ENCODE peak calls at places on chromosomes 12 and 14, in six cellular contexts. One of them, this sample, is unnamed.

GRCh38 chr12:94571556-94571955 is 78.8 kb downstream of the TMCC3 start:
- DNase-seq in amygdala: no peak
- DNase-seq in nephron progenitor cell: no peak
- DNase-seq in NCI-H1092: no peak
- DNase-seq in HFF-Myc: peak; percentile 37
- DNase-seq in NCI-H2171: no peak
- DNase-seq in this sample: no peak

GRCh38 chr12:116539905-116540482 is 19.2 kb upstream of the MAP1LC3B2 start:
- DNase-seq in HFF-Myc: no peak
- DNase-seq in amygdala: no peak
- DNase-seq in NCI-H1092: peak; percentile 10
- DNase-seq in NCI-H2171: peak; percentile 81
- DNase-seq in nephron progenitor cell: no peak
- DNase-seq in this sample: no peak

GRCh38 chr12:100794441-100795192 is at the start of gene ANO4:
- DNase-seq in HFF-Myc: no peak
- DNase-seq in amygdala: peak; percentile 52
- DNase-seq in nephron progenitor cell: peak; percentile 34
- DNase-seq in NCI-H1092: no peak
- DNase-seq in NCI-H2171: no peak
- DNase-seq in this sample: no peak

GRCh38 chr14:61512026-61512425 is 183.3 kb upstream of the HIF1A start:
- DNase-seq in HFF-Myc: no peak
- DNase-seq in NCI-H1092: no peak
- DNase-seq in nephron progenitor cell: no peak
- DNase-seq in NCI-H2171: no peak
- DNase-seq in amygdala: no peak
- DNase-seq in this sample: no peak

GRCh38 chr14:54804720-54805060 is 97.9 kb downstream of the GCH1 start:
- DNase-seq in nephron progenitor cell: no peak
- DNase-seq in NCI-H1092: no peak
- DNase-seq in HFF-Myc: no peak
- DNase-seq in NCI-H2171: peak; percentile 30
- DNase-seq in amygdala: no peak
- DNase-seq in this sample: no peak

GRCh38 chr12:51898937-51899336 is 8.4 kb upstream of the ACVRL1 start:
- DNase-seq in nephron progenitor cell: no peak
- DNase-seq in amygdala: no peak
- DNase-seq in NCI-H1092: no peak
- DNase-seq in HFF-Myc: peak; percentile 71
- DNase-seq in NCI-H2171: no peak
- DNase-seq in this sample: no peak

GRCh38 chr14:26454105-26454504 is 143.7 kb downstream of the NOVA1 start:
- DNase-seq in NCI-H2171: no peak
- DNase-seq in nephron progenitor cell: no peak
- DNase-seq in HFF-Myc: no peak
- DNase-seq in amygdala: no peak
- DNase-seq in NCI-H1092: no peak
- DNase-seq in this sample: no peak

GRCh38 chr14:106396999-106397398 is 870.6 kb downstream of the TMEM121 start:
- DNase-seq in nephron progenitor cell: no peak
- DNase-seq in NCI-H2171: no peak
- DNase-seq in amygdala: no peak
- DNase-seq in HFF-Myc: no peak
- DNase-seq in NCI-H1092: no peak
- DNase-seq in this sample: no peak

GRCh38 chr12:90017316-90017715 is 308.7 kb upstream of the ATP2B1 start:
- DNase-seq in NCI-H1092: no peak
- DNase-seq in NCI-H2171: no peak
- DNase-seq in amygdala: no peak
- DNase-seq in HFF-Myc: no peak
- DNase-seq in nephron progenitor cell: no peak
- DNase-seq in this sample: no peak

GRCh38 chr12:106084048-106084671 is 54.6 kb downstream of the NUAK1 start:
- DNase-seq in amygdala: no peak
- DNase-seq in NCI-H2171: no peak
- DNase-seq in nephron progenitor cell: peak; percentile 51
- DNase-seq in NCI-H1092: no peak
- DNase-seq in HFF-Myc: peak; percentile 70
- DNase-seq in this sample: no peak

GRCh38 chr12:20314325-20314724 is 54.0 kb upstream of the PDE3A start:
- DNase-seq in amygdala: no peak
- DNase-seq in NCI-H1092: no peak
- DNase-seq in HFF-Myc: no peak
- DNase-seq in nephron progenitor cell: no peak
- DNase-seq in NCI-H2171: no peak
- DNase-seq in this sample: no peak